ENCODE peak calls at places on chromosomes 7 and 10, in seven cellular contexts. Z, Y, S, E, X, M and L are unnamed samples.

GRCh38 chr7:150404172-150404784 is 25.1 kb downstream of the ZNF775 start:
- DNase-seq in Y (no peak), M (no peak), Z (peak; percentile 15), X (no peak), E (no peak), S (no peak), L (no peak)

GRCh38 chr7:127251458-127252379 is 1.0 kb downstream of the GRM8 start:
- DNase-seq in X (no peak), M (peak; percentile 48), Y (peak; percentile 26), Z (peak; percentile 48), S (peak; percentile 8), E (no peak), L (no peak)

GRCh38 chr10:128537888-128538287 is 411.7 kb upstream of the MKI67 start:
- DNase-seq in X (no peak), Y (no peak), M (no peak), Z (no peak), E (no peak), S (no peak), L (no peak)

GRCh38 chr10:62617702-62618451 is 186.6 kb upstream of the ADO start:
- DNase-seq in E (peak; percentile 69), Y (no peak), Z (no peak), S (no peak), X (no peak), M (no peak), L (no peak)

GRCh38 chr7:95865716-95866371 is 93.5 kb downstream of the DYNC1I1 start:
- DNase-seq in E (no peak), M (no peak), Z (no peak), S (no peak), Y (no peak), X (peak; percentile 14), L (peak; percentile 33)

GRCh38 chr10:119651514-119652327 is 541 bp downstream of the BAG3 start:
- DNase-seq in Z (peak; percentile 26), E (no peak), X (no peak), S (peak; percentile 41), M (no peak), Y (peak; percentile 37), L (no peak)

GRCh38 chr10:79316671-79317431 is 30.4 kb upstream of the PPIF start:
- DNase-seq in Z (no peak), M (peak; percentile 77), Y (no peak), E (peak; percentile 55), X (peak; percentile 33), S (no peak), L (no peak)

GRCh38 chr10:5684971-5685763 is 529 bp downstream of the TASOR2 start:
- DNase-seq in M (peak; percentile 34), Z (peak; percentile 75), E (peak; percentile 86), Y (peak; percentile 80), S (peak; percentile 74), X (peak; percentile 47), L (peak; percentile 63)

GRCh38 chr10:48446785-48447184 is 140.3 kb downstream of the MAPK8 start:
- DNase-seq in X (no peak), S (no peak), Y (no peak), Z (no peak), E (no peak), M (no peak), L (no peak)

GRCh38 chr10:119516381-119517234 is 25.9 kb downstream of the RGS10 start:
- DNase-seq in Z (peak; percentile 49), X (no peak), M (no peak), Y (no peak), E (peak; percentile 95), S (no peak), L (no peak)

GRCh38 chr10:124657806-124658205 is 86.4 kb downstream of the FAM53B start:
- DNase-seq in S (no peak), E (no peak), Z (no peak), M (no peak), Y (peak; percentile 35), X (no peak), L (peak; percentile 38)

GRCh38 chr10:71080381-71081228 is 131.8 kb upstream of the UNC5B start:
- DNase-seq in S (no peak), Y (no peak), M (no peak), E (no peak), X (no peak), Z (peak; percentile 3), L (no peak)

GRCh38 chr7:157558875-157559595 is 222.2 kb downstream of the DNAJB6 start:
- DNase-seq in E (no peak), Z (no peak), S (no peak), X (no peak), M (no peak), Y (no peak), L (no peak)